ENCODE peak calls at places on chromosomes 12 and 14, in four cellular contexts. H is HFF-Myc, K is hepatocyte, B is adipocyte. E is an unnamed sample.
A peak's percentile ranks its signal among the peaks of the same experiment; 100 is the strongest.

GRCh38 chr14:96579358-96579757 is 77.2 kb downstream of the PAPOLA start:
- DNase-seq in H (no peak), K (no peak), B (no peak), E (no peak)

GRCh38 chr12:42372154-42372791 is 46.3 kb downstream of the PPHLN1 start:
- DNase-seq in H (peak; percentile 39), K (peak; percentile 60), B (peak; percentile 68), E (no peak)

GRCh38 chr12:68158427-68158826 is 1.1 kb downstream of the IFNG start:
- DNase-seq in H (peak; percentile 16), K (no peak), B (peak; percentile 5), E (no peak)

GRCh38 chr14:22892488-22892887 is 9.5 kb downstream of the REM2 start:
- DNase-seq in H (no peak), K (no peak), B (no peak), E (no peak)

GRCh38 chr12:133058203-133059125 is 21.2 kb downstream of the ZNF84 start:
- DNase-seq in H (no peak), K (no peak), B (no peak), E (no peak)

GRCh38 chr14:105280525-105280924 is 20.3 kb downstream of the BRF1 start:
- DNase-seq in H (no peak), K (no peak), B (no peak), E (no peak)

GRCh38 chr12:24754690-24755638 is 193.9 kb downstream of the BCAT1 start:
- DNase-seq in H (no peak), K (no peak), B (peak; percentile 55), E (no peak)

GRCh38 chr12:84632556-84632955 is 280.0 kb downstream of the SLC6A15 start:
- DNase-seq in H (no peak), K (no peak), B (peak; percentile 71), E (no peak)

GRCh38 chr14:77190977-77191376 is 9.4 kb downstream of the TMEM63C start:
- DNase-seq in H (no peak), K (no peak), B (no peak), E (no peak)

GRCh38 chr14:31510222-31510621 is 22.4 kb upstream of the GPR33 start:
- DNase-seq in H (no peak), K (no peak), B (peak; percentile 69), E (no peak)

GRCh38 chr12:120836119-120836684 is 68.0 kb downstream of the SPPL3 start:
- DNase-seq in H (no peak), K (no peak), B (no peak), E (no peak)

DNA sequence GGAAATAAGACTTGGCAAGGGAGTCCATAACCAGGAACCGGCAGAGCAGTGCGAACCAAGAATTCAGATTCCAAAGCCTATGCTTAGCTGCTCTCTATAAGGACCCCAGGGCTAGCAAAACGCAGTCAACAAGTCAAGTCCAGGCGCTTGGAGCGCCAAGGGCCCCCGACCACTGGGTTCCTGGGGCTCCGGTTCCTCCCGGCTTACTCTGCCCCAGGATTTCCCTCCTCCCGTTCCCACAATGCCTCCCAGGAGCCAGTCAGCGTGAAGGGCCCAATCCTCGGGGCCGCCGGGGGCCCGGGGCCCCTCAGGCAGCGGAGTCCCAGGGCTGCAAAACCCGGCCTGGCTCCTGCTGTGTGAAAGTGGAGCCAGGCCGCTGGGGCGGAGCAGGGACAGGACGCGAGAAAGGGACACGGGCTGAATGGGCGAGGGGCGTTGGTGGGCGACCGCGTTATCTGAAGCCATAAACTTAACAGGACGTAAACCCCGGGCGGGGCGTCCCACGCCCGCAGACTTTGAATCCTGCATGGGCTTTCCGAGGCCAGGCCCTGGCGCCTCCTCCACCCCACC is 1.5 kb downstream of the KRT8 start:
- DNase-seq in H (no peak), K (peak; percentile 87), B (peak; percentile 62), E (peak; percentile 73)
- H3K4me3 ChIP-seq in H (peak overlapping the region; percentile 21), K (peak overlapping the region; percentile 28), B (peak overlapping the region; percentile 69), E (peak overlapping the region; percentile 52)

GRCh38 chr12:111037047-111037446 is 116.7 kb upstream of the MYL2 start:
- DNase-seq in H (no peak), K (no peak), B (no peak), E (no peak)

GRCh38 chr12:111035578-111036301 is 115.4 kb upstream of the MYL2 start:
- DNase-seq in H (no peak), K (no peak), B (peak; percentile 4), E (no peak)

GRCh38 chr12:111034148-111034910 is 114.0 kb upstream of the MYL2 start:
- DNase-seq in H (no peak), K (peak; percentile 15), B (peak; percentile 17), E (no peak)

GRCh38 chr12:111033281-111034147 is 113.1 kb upstream of the MYL2 start:
- DNase-seq in H (no peak), K (peak; percentile 17), B (no peak), E (no peak)

DNA sequence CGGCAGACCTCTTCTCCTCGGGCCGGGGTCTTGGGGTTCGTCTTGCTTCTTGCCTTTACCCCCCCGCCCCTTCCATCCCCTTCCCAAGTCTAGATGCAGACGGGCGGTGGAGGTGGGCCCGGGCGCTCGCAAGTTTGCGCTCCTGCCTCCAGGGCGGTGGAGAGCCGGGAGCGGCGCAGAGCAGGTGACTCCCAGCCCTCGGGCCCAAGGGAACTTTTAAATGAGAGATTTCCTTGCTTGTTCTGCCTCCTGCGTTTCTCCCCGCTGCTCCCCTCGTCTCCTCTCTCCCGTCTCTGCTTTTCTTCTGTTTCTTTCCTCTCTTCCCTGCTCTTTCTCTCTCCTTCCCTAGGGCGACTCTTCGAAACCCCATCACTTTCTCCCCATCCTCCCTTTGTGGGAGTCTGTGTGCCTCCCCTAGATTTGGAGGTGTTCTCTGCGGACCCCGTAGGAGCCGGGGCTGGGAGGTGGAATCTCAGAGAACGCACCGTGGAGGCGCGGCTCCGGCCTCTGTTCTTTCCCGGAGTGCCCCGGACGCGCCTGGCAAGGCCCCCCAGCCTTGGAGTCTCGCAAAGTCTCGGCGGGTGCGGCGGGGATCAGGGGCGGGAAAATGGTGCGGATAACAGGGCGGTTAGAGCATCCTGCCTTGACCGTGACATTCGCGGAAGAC is 114.7 kb upstream of the MYL2 start:
- DNase-seq in H (no peak), K (no peak), B (no peak), E (no peak)
- H3K4me3 ChIP-seq in H (no peak overlapping the region), K (no peak overlapping the region), B (no peak overlapping the region), E (no peak overlapping the region)

GRCh38 chr12:113403435-113404415 is at the start of gene SDS:
- DNase-seq in H (no peak), K (peak; percentile 61), B (peak; percentile 18), E (peak; percentile 71)
- H3K4me3 ChIP-seq in H (no peak within 1 kb of the TSS), K (no peak within 1 kb of the TSS), B (peak within 1 kb of the TSS; percentile 65), E (peak within 1 kb of the TSS; percentile 30)

GRCh38 chr12:66092559-66093269 is 37.8 kb downstream of the LLPH start:
- DNase-seq in H (no peak), K (no peak), B (peak; percentile 67), E (no peak)
- H3K4me3 ChIP-seq in H (no peak overlapping the region), K (no peak overlapping the region), B (peak overlapping the region; percentile 48), E (no peak overlapping the region)

GRCh38 chr12:67091204-67091603 is 178.0 kb upstream of the CAND1 start:
- DNase-seq in H (no peak), K (peak; percentile 39), B (no peak), E (peak; percentile 30)

GRCh38 chr12:67099858-67100257 is 169.3 kb upstream of the CAND1 start:
- DNase-seq in H (no peak), K (no peak), B (no peak), E (no peak)

GRCh38 chr12:67091678-67092077 is 177.5 kb upstream of the CAND1 start:
- DNase-seq in H (no peak), K (no peak), B (no peak), E (no peak)

GRCh38 chr12:67096533-67097318 is 172.4 kb upstream of the CAND1 start:
- DNase-seq in H (no peak), K (no peak), B (peak; percentile 64), E (no peak)
- H3K4me3 ChIP-seq in H (no peak overlapping the region), K (no peak overlapping the region), B (peak overlapping the region; percentile 41), E (no peak overlapping the region)

GRCh38 chr14:80587096-80587724 is 354.3 kb downstream of the CEP128 start:
- DNase-seq in H (peak; percentile 9), K (peak; percentile 28), B (peak; percentile 56), E (no peak)

GRCh38 chr14:80586116-80586515 is 355.4 kb downstream of the CEP128 start:
- DNase-seq in H (no peak), K (no peak), B (no peak), E (no peak)

GRCh38 chr14:80584638-80585505 is 356.7 kb downstream of the CEP128 start:
- DNase-seq in H (peak; percentile 9), K (peak; percentile 35), B (no peak), E (no peak)

DNA sequence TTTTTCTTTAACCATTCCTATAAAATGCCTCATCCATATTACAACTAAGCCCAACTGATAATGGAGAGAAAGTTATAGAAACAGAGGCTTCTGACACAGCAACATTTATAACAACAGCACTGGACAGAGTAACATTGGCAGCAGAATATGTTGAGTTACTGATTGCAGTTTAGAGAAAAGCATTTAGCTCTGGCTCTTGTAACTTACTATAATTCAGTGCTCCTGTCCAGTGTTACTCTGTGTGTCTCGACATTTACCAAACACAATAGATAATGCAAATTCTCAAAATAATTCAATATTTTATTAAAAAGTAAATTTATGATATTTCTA is 356.1 kb downstream of the CEP128 start:
- DNase-seq in H (no peak), K (no peak), B (peak; percentile 7), E (no peak)
- H3K4me3 ChIP-seq in H (no peak overlapping the region), K (no peak overlapping the region), B (no peak overlapping the region), E (no peak overlapping the region)

DNA sequence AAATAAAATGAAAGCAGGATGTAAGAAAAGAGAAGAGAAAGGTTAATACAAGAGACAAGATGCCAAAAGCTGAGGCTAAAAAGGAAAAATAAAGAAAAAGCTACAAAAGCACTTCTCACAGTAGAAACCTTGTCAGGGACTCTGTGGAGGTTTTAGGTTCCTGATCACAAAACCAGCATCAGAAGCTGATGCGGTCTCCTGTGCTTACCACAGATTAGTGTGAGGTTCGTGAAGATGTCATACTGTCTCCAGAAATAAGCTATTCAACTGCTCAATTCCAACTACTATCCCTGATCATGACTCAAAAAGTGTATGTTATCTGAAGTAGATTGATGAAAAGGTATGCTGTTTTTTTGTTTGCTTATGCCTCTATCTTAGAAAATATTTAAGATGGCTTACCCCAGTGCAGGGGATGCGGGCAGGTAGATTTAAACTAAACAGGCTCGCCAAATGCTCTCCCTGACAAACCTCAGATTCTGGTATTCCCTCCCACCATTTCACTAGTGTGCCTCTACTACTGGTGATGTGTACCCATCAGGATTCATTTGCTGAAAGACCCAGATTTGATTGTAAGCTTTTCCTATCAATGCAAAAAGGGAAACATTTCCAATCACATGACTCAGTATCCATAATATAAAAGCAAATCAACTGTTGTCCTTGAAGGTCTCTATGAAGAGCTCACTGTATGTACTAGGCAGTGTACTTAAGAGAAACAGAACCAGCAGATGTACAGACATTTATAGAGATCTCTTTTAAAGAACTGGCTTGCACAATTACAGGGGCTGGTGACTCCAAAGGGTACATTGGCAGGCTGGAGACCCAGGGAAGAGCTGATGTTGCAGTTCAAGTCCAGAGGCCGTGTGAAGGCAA is 169.5 kb upstream of the FOXN3 start:
- DNase-seq in H (no peak), K (no peak), B (no peak), E (no peak)
- H3K4me3 ChIP-seq in H (no peak overlapping the region), K (no peak overlapping the region), B (no peak overlapping the region), E (no peak overlapping the region)

GRCh38 chr12:29781176-29781575 is 2.6 kb downstream of the TMTC1 start:
- DNase-seq in H (no peak), K (no peak), B (no peak), E (no peak)
- H3K4me3 ChIP-seq in H (no peak overlapping the region), K (no peak overlapping the region), B (peak overlapping the region; percentile 95), E (no peak overlapping the region)

GRCh38 chr12:65728348-65728912 is 95.9 kb upstream of the HMGA2 start:
- DNase-seq in H (no peak), K (no peak), B (no peak), E (no peak)
- H3K4me3 ChIP-seq in H (peak overlapping the region; percentile 54), K (peak overlapping the region; percentile 48), B (peak overlapping the region; percentile 78), E (no peak overlapping the region)